ENCODE peak calls at places on chromosome 2, in four cellular contexts. One of them, this sample, is unnamed.

GRCh38 chr2:188079176-188079575 is 212.5 kb upstream of the GULP1 start:
- DNase-seq in GM12878: no peak
- DNase-seq in SK-N-SH: no peak
- DNase-seq in HepG2: no peak
- DNase-seq in this sample: no peak

GRCh38 chr2:143700865-143701264 is 571.6 kb downstream of the ARHGAP15 start:
- DNase-seq in GM12878: no peak
- DNase-seq in SK-N-SH: no peak
- DNase-seq in HepG2: no peak
- DNase-seq in this sample: no peak

GRCh38 chr2:64751286-64752260 is 97.9 kb upstream of the SERTAD2 start:
- DNase-seq in GM12878: no peak
- DNase-seq in SK-N-SH: peak; percentile 97
- DNase-seq in HepG2: peak; percentile 28
- DNase-seq in this sample: peak; percentile 43

GRCh38 chr2:181746844-181747243 is 66.5 kb upstream of the NEUROD1 start:
- DNase-seq in GM12878: no peak
- DNase-seq in SK-N-SH: no peak
- DNase-seq in HepG2: no peak
- DNase-seq in this sample: no peak

GRCh38 chr2:131030478-131030971 is 62.7 kb downstream of the FAM168B start:
- DNase-seq in GM12878: no peak
- DNase-seq in SK-N-SH: peak; percentile 80
- DNase-seq in HepG2: no peak
- DNase-seq in this sample: no peak

GRCh38 chr2:44533508-44533907 is 171.8 kb downstream of the CAMKMT start:
- DNase-seq in GM12878: no peak
- DNase-seq in SK-N-SH: no peak
- DNase-seq in HepG2: no peak
- DNase-seq in this sample: no peak

GRCh38 chr2:8481463-8482009 is 200.3 kb upstream of the ID2 start:
- DNase-seq in GM12878: peak; percentile 85
- DNase-seq in SK-N-SH: no peak
- DNase-seq in HepG2: no peak
- DNase-seq in this sample: no peak

GRCh38 chr2:1483551-1483950 is 70.3 kb downstream of the TPO start:
- DNase-seq in GM12878: no peak
- DNase-seq in SK-N-SH: no peak
- DNase-seq in HepG2: no peak
- DNase-seq in this sample: no peak

GRCh38 chr2:236352761-236353593 is 88.8 kb upstream of the ASB18 start:
- DNase-seq in GM12878: no peak
- DNase-seq in SK-N-SH: peak; percentile 58
- DNase-seq in HepG2: no peak
- DNase-seq in this sample: peak; percentile 19

GRCh38 chr2:165927353-165927752 is 26.2 kb downstream of the TTC21B start:
- DNase-seq in GM12878: no peak
- DNase-seq in SK-N-SH: no peak
- DNase-seq in HepG2: no peak
- DNase-seq in this sample: no peak

GRCh38 chr2:12702661-12703121 is 14.0 kb upstream of the TRIB2 start:
- DNase-seq in GM12878: no peak
- DNase-seq in SK-N-SH: no peak
- DNase-seq in HepG2: no peak
- DNase-seq in this sample: no peak

GRCh38 chr2:96763511-96764252 is 3.0 kb downstream of the CNNM4 start:
- DNase-seq in GM12878: no peak
- DNase-seq in SK-N-SH: peak; percentile 76
- DNase-seq in HepG2: peak; percentile 49
- DNase-seq in this sample: peak; percentile 68

GRCh38 chr2:20199381-20200270 is 25.3 kb downstream of the SDC1 start:
- DNase-seq in GM12878: no peak
- DNase-seq in SK-N-SH: no peak
- DNase-seq in HepG2: no peak
- DNase-seq in this sample: no peak

GRCh38 chr2:85053802-85054201 is 79.4 kb upstream of the TCF7L1 start:
- DNase-seq in GM12878: no peak
- DNase-seq in SK-N-SH: no peak
- DNase-seq in HepG2: peak; percentile 22
- DNase-seq in this sample: peak; percentile 20

GRCh38 chr2:210630904-210631560 is 74.6 kb downstream of the CPS1 start:
- DNase-seq in GM12878: no peak
- DNase-seq in SK-N-SH: no peak
- DNase-seq in HepG2: no peak
- DNase-seq in this sample: no peak

GRCh38 chr2:100584811-100585210 is 22.0 kb downstream of the PDCL3 start:
- DNase-seq in GM12878: no peak
- DNase-seq in SK-N-SH: no peak
- DNase-seq in HepG2: no peak
- DNase-seq in this sample: no peak

GRCh38 chr2:158142568-158143332 is 41.1 kb downstream of the UPP2 start:
- DNase-seq in GM12878: no peak
- DNase-seq in SK-N-SH: no peak
- DNase-seq in HepG2: no peak
- DNase-seq in this sample: no peak

GRCh38 chr2:171811229-171811628 is 82.8 kb downstream of the SLC25A12 start:
- DNase-seq in GM12878: no peak
- DNase-seq in SK-N-SH: peak; percentile 34
- DNase-seq in HepG2: peak; percentile 26
- DNase-seq in this sample: no peak

GRCh38 chr2:238449909-238450417 is 23.2 kb downstream of the ASB1 start:
- DNase-seq in GM12878: no peak
- DNase-seq in SK-N-SH: no peak
- DNase-seq in HepG2: peak; percentile 98
- DNase-seq in this sample: no peak

GRCh38 chr2:14148186-14148585 is 484.3 kb upstream of the LRATD1 start:
- DNase-seq in GM12878: no peak
- DNase-seq in SK-N-SH: no peak
- DNase-seq in HepG2: no peak
- DNase-seq in this sample: no peak

GRCh38 chr2:7083580-7084509 is 166.6 kb downstream of the RNF144A start:
- DNase-seq in GM12878: no peak
- DNase-seq in SK-N-SH: no peak
- DNase-seq in HepG2: peak; percentile 45
- DNase-seq in this sample: peak; percentile 11

GRCh38 chr2:141707486-141707885 is 423.3 kb downstream of the LRP1B start:
- DNase-seq in GM12878: no peak
- DNase-seq in SK-N-SH: no peak
- DNase-seq in HepG2: no peak
- DNase-seq in this sample: no peak

GRCh38 chr2:233354971-233355574 is 779 bp downstream of the DGKD start:
- DNase-seq in GM12878: no peak
- DNase-seq in SK-N-SH: peak; percentile 64
- DNase-seq in HepG2: no peak
- DNase-seq in this sample: no peak

GRCh38 chr2:10527585-10527984 is 79.5 kb upstream of the ODC1 start:
- DNase-seq in GM12878: no peak
- DNase-seq in SK-N-SH: no peak
- DNase-seq in HepG2: no peak
- DNase-seq in this sample: no peak

GRCh38 chr2:33704352-33704751 is 105.3 kb upstream of the FAM98A start:
- DNase-seq in GM12878: no peak
- DNase-seq in SK-N-SH: no peak
- DNase-seq in HepG2: no peak
- DNase-seq in this sample: no peak

GRCh38 chr2:218956039-218956438 is 3.4 kb upstream of the CDK5R2 start:
- DNase-seq in GM12878: no peak
- DNase-seq in SK-N-SH: no peak
- DNase-seq in HepG2: no peak
- DNase-seq in this sample: no peak

GRCh38 chr2:42967959-42968674 is 175.7 kb upstream of the HAAO start:
- DNase-seq in GM12878: no peak
- DNase-seq in SK-N-SH: peak; percentile 80
- DNase-seq in HepG2: no peak
- DNase-seq in this sample: peak; percentile 95

GRCh38 chr2:39368846-39369245 is 68.2 kb downstream of the MAP4K3 start:
- DNase-seq in GM12878: no peak
- DNase-seq in SK-N-SH: peak; percentile 16
- DNase-seq in HepG2: no peak
- DNase-seq in this sample: no peak

GRCh38 chr2:83933743-83934142 is 525.3 kb downstream of the SUCLG1 start:
- DNase-seq in GM12878: no peak
- DNase-seq in SK-N-SH: no peak
- DNase-seq in HepG2: no peak
- DNase-seq in this sample: no peak

GRCh38 chr2:172582656-172583055 is 26.8 kb downstream of the PDK1 start:
- DNase-seq in GM12878: no peak
- DNase-seq in SK-N-SH: no peak
- DNase-seq in HepG2: no peak
- DNase-seq in this sample: no peak

GRCh38 chr2:163252199-163252598 is 413.6 kb upstream of the KCNH7 start:
- DNase-seq in GM12878: no peak
- DNase-seq in SK-N-SH: no peak
- DNase-seq in HepG2: no peak
- DNase-seq in this sample: no peak

GRCh38 chr2:16330012-16330411 is 335.6 kb downstream of the CYRIA start:
- DNase-seq in GM12878: no peak
- DNase-seq in SK-N-SH: no peak
- DNase-seq in HepG2: peak; percentile 15
- DNase-seq in this sample: no peak

GRCh38 chr2:200655918-200656580 is 70.2 kb downstream of the AOX1 start:
- DNase-seq in GM12878: no peak
- DNase-seq in SK-N-SH: no peak
- DNase-seq in HepG2: no peak
- DNase-seq in this sample: no peak
- TF ChIP-seq GABPA in GM12878: no peak
- TF ChIP-seq GABPA in SK-N-SH: no peak
- TF ChIP-seq GABPA in HepG2: no peak
- TF ChIP-seq GABPA in this sample: no peak

GRCh38 chr2:207394812-207395534 is 134.8 kb upstream of the CREB1 start:
- DNase-seq in GM12878: no peak
- DNase-seq in SK-N-SH: no peak
- DNase-seq in HepG2: no peak
- DNase-seq in this sample: peak; percentile 52
- TF ChIP-seq NFIC in GM12878: no peak
- TF ChIP-seq NFIC in SK-N-SH: peak; percentile 99
- TF ChIP-seq NFIC in HepG2: no peak
- TF ChIP-seq NFIC in this sample: peak; percentile 99

GRCh38 chr2:68764041-68764780 is 29.6 kb downstream of the ARHGAP25 start:
- DNase-seq in GM12878: no peak
- DNase-seq in SK-N-SH: no peak
- DNase-seq in HepG2: no peak
- DNase-seq in this sample: no peak
- H2AFZ ChIP-seq in GM12878: no peak overlapping the region
- H2AFZ ChIP-seq in SK-N-SH: no peak overlapping the region
- H2AFZ ChIP-seq in HepG2: no peak overlapping the region
- H2AFZ ChIP-seq in this sample: peak overlapping the region; percentile 69

DNA sequence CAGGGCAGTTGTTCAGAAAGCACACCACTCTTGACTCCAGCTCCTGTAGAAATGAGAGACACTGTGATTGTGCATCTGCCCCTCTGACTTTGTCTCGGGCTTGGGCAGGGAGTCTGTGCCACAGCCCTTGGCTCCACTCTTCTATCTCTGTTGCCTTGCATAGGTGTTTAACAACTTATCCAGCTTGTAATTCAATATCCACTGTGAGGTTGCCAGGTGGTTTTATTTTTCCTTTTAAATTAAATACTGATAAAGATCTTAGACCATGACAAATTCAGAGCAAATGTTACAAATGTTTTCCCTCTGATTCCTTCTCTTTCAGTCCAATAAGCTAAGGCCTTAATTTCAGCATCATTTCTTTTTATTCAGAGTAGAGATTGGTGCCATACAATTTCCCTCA is 421.7 kb downstream of the STK39 start:
- DNase-seq in GM12878: no peak
- DNase-seq in SK-N-SH: no peak
- DNase-seq in HepG2: no peak
- DNase-seq in this sample: no peak
- TF ChIP-seq GABPA in GM12878: no peak
- TF ChIP-seq GABPA in SK-N-SH: no peak
- TF ChIP-seq GABPA in HepG2: no peak
- TF ChIP-seq GABPA in this sample: no peak

DNA sequence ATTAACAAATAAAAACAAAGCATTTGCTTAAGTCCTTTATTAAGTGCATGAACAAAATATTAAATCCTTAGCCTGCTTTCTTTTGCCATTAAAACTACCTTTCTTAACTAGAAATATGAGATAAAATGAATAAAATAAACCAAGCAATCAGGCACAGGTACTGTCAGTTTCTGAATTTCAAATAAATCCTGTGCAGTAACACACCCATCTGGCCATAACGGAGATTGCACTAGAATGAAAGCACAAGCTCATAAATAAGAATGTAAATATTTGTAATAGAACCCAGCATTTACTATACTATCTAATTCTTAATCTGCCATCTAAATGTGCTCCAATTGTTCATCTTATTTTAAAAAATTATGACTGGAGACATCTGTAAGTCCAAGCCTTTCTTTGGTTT is 31.9 kb downstream of the PRKRA start:
- DNase-seq in GM12878: no peak
- DNase-seq in SK-N-SH: no peak
- DNase-seq in HepG2: no peak
- DNase-seq in this sample: no peak
- TF ChIP-seq NFIC in GM12878: no peak
- TF ChIP-seq NFIC in SK-N-SH: no peak
- TF ChIP-seq NFIC in HepG2: no peak
- TF ChIP-seq NFIC in this sample: no peak

DNA sequence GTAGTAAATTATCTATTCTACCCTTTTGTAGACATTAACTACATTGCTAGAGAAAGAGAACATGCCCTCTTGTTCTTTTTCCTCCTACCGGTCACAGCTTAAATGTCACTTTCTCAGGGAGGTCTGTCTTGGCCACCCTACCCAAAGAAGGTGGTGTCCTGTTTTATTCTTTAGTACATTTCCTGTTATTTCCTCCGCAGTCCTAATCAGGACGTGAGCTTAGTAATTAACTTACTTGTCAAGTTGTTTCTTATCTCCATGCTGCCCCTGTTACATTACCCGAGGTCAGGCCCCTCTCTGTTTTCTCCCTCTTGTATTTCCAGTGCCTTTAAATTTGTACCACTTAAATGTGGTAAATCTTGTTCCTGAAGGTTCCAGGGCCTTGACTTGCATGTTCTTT is 73.7 kb upstream of the RMDN2 start:
- DNase-seq in GM12878: no peak
- DNase-seq in SK-N-SH: peak; percentile 45
- DNase-seq in HepG2: no peak
- DNase-seq in this sample: no peak
- H2AFZ ChIP-seq in GM12878: peak overlapping the region; percentile 59
- H2AFZ ChIP-seq in SK-N-SH: no peak overlapping the region
- H2AFZ ChIP-seq in HepG2: no peak overlapping the region
- H2AFZ ChIP-seq in this sample: no peak overlapping the region

DNA sequence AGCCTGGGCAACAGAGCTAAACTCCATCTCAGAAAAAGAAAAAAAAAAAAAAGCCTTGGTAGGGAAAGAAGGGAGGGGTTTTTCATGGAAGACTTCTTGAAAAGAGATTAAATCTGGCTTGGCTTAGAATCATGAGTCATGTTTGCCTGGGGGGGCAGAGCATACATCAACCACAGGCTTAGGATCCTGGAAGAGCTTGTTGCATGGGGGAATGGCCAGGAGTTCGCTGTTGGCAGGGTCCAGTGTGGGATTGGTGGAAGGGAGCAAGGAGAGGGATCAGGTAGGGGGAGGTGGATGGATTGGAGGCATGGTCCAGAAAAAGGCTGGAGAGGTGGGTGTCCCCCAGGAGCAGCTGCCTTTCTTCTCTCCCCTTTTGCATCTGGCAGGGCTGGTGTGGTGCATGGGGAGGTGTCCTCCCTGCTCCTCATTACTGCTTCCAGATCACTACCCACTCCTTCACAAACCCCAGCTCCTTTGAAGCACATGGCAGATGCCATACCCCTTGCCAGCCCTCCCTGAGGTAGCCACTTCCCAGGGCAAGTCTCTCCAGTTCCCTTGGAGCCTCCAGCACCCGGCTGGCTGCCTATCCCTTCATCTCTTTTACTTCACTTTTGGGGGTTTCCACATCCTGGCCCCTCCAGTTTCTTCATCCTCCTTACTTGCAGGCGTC is 2.5 kb downstream of the ARMC9 start:
- DNase-seq in GM12878: no peak
- DNase-seq in SK-N-SH: no peak
- DNase-seq in HepG2: no peak
- DNase-seq in this sample: peak; percentile 45
- TF ChIP-seq GABPA in GM12878: no peak
- TF ChIP-seq GABPA in SK-N-SH: no peak
- TF ChIP-seq GABPA in HepG2: no peak
- TF ChIP-seq GABPA in this sample: no peak

This sample was measured in K562.